ENCODE peak calls at places on chromosome 19, in four cellular contexts. One of them, this sample, is unnamed.

GRCh38 chr19:16098821-16099220 is 12.9 kb upstream of the RAB8A start:
- DNase-seq in IMR-90: no peak
- DNase-seq in neuronal stem cell: no peak
- DNase-seq in H9: no peak
- DNase-seq in this sample: no peak

GRCh38 chr19:28876604-28877123 is 336.3 kb downstream of the UQCRFS1 start:
- DNase-seq in neuronal stem cell: no peak
- DNase-seq in IMR-90: no peak
- DNase-seq in H9: no peak
- DNase-seq in this sample: no peak

GRCh38 chr19:17615889-17616685 is 60.6 kb downstream of the COLGALT1 start:
- DNase-seq in neuronal stem cell: no peak
- DNase-seq in H9: peak
- DNase-seq in IMR-90: no peak
- DNase-seq in this sample: no peak

GRCh38 chr19:18274303-18274775 is at the start of gene IQCN:
- DNase-seq in H9: peak
- DNase-seq in IMR-90: no peak
- DNase-seq in neuronal stem cell: no peak
- DNase-seq in this sample: peak

GRCh38 chr19:13633109-13633508 is 126.8 kb upstream of the CACNA1A start:
- DNase-seq in H9: peak
- DNase-seq in IMR-90: peak
- DNase-seq in neuronal stem cell: peak
- DNase-seq in this sample: no peak

GRCh38 chr19:9456018-9456689 is 20.8 kb upstream of the ZNF266 start:
- DNase-seq in H9: no peak
- DNase-seq in IMR-90: no peak
- DNase-seq in neuronal stem cell: no peak
- DNase-seq in this sample: no peak

GRCh38 chr19:10115392-10116084 is 4.0 kb downstream of the P2RY11 start:
- DNase-seq in H9: no peak
- DNase-seq in neuronal stem cell: no peak
- DNase-seq in IMR-90: no peak
- DNase-seq in this sample: no peak

GRCh38 chr19:13068064-13068807 is 34.4 kb downstream of the LYL1 start:
- DNase-seq in neuronal stem cell: no peak
- DNase-seq in H9: no peak
- DNase-seq in IMR-90: no peak
- DNase-seq in this sample: no peak

GRCh38 chr19:34481861-34482379 is 362 bp downstream of the WTIP start:
- DNase-seq in neuronal stem cell: no peak
- DNase-seq in IMR-90: no peak
- DNase-seq in H9: no peak
- DNase-seq in this sample: peak

GRCh38 chr19:10643968-10644290 is 10.2 kb upstream of the ILF3 start:
- DNase-seq in neuronal stem cell: no peak
- DNase-seq in IMR-90: no peak
- DNase-seq in H9: no peak
- DNase-seq in this sample: no peak

GRCh38 chr19:38654478-38655079 is 7.1 kb downstream of the ACTN4 start:
- DNase-seq in IMR-90: peak
- DNase-seq in H9: no peak
- DNase-seq in neuronal stem cell: no peak
- DNase-seq in this sample: no peak

GRCh38 chr19:3801412-3802096 is 15.4 kb upstream of the MATK start:
- DNase-seq in H9: peak
- DNase-seq in IMR-90: no peak
- DNase-seq in neuronal stem cell: peak
- DNase-seq in this sample: no peak

GRCh38 chr19:20238025-20238623 is 71.1 kb downstream of the ZNF486 start:
- DNase-seq in IMR-90: peak
- DNase-seq in neuronal stem cell: peak
- DNase-seq in H9: peak
- DNase-seq in this sample: peak

GRCh38 chr19:34666958-34667265 is 10.0 kb downstream of the SCGB2B2 start:
- DNase-seq in neuronal stem cell: no peak
- DNase-seq in H9: no peak
- DNase-seq in IMR-90: no peak
- DNase-seq in this sample: no peak

GRCh38 chr19:10654610-10655456 is 687 bp downstream of the ILF3 start:
- DNase-seq in IMR-90: no peak
- DNase-seq in H9: peak
- DNase-seq in neuronal stem cell: peak
- DNase-seq in this sample: no peak

GRCh38 chr19:18160792-18161690 is 8.1 kb downstream of the PIK3R2 start:
- DNase-seq in H9: peak
- DNase-seq in neuronal stem cell: peak
- DNase-seq in IMR-90: peak
- DNase-seq in this sample: peak

GRCh38 chr19:10158485-10158884 is 36.3 kb downstream of the DNMT1 start:
- DNase-seq in IMR-90: no peak
- DNase-seq in neuronal stem cell: no peak
- DNase-seq in H9: no peak
- DNase-seq in this sample: no peak

GRCh38 chr19:3480383-3481091 is at the start of gene SMIM24:
- DNase-seq in IMR-90: no peak
- DNase-seq in H9: no peak
- DNase-seq in neuronal stem cell: no peak
- DNase-seq in this sample: no peak

GRCh38 chr19:47848871-47849473 is 10.1 kb upstream of the TPRX2 start:
- DNase-seq in neuronal stem cell: peak
- DNase-seq in H9: peak
- DNase-seq in IMR-90: no peak
- DNase-seq in this sample: peak
- H2AFZ ChIP-seq in neuronal stem cell: peak
- H2AFZ ChIP-seq in H9: no peak
- H2AFZ ChIP-seq in IMR-90: peak
- H2AFZ ChIP-seq in this sample: peak

GRCh38 chr19:41324921-41325639 is 15.1 kb downstream of the CCDC97 start:
- DNase-seq in H9: peak
- DNase-seq in neuronal stem cell: no peak
- DNase-seq in IMR-90: peak
- DNase-seq in this sample: no peak
- H2BK120ac ChIP-seq in H9: no peak
- H2BK120ac ChIP-seq in neuronal stem cell: no peak
- H2BK120ac ChIP-seq in IMR-90: peak
- H2BK120ac ChIP-seq in this sample: peak

GRCh38 chr19:54464044-54464623 is 556 bp upstream of the LENG9 start:
- DNase-seq in H9: peak
- DNase-seq in neuronal stem cell: peak
- DNase-seq in IMR-90: peak
- DNase-seq in this sample: peak

GRCh38 chr19:54464624-54465266 is 1.2 kb upstream of the LENG9 start:
- DNase-seq in IMR-90: peak
- DNase-seq in neuronal stem cell: peak
- DNase-seq in H9: peak
- DNase-seq in this sample: peak

GRCh38 chr19:54462713-54463530 is 656 bp downstream of the LENG9 start:
- DNase-seq in IMR-90: peak
- DNase-seq in neuronal stem cell: peak
- DNase-seq in H9: peak
- DNase-seq in this sample: peak

GRCh38 chr19:54463531-54464043 is at the start of gene LENG9:
- DNase-seq in neuronal stem cell: peak
- DNase-seq in H9: peak
- DNase-seq in IMR-90: peak
- DNase-seq in this sample: peak

DNA sequence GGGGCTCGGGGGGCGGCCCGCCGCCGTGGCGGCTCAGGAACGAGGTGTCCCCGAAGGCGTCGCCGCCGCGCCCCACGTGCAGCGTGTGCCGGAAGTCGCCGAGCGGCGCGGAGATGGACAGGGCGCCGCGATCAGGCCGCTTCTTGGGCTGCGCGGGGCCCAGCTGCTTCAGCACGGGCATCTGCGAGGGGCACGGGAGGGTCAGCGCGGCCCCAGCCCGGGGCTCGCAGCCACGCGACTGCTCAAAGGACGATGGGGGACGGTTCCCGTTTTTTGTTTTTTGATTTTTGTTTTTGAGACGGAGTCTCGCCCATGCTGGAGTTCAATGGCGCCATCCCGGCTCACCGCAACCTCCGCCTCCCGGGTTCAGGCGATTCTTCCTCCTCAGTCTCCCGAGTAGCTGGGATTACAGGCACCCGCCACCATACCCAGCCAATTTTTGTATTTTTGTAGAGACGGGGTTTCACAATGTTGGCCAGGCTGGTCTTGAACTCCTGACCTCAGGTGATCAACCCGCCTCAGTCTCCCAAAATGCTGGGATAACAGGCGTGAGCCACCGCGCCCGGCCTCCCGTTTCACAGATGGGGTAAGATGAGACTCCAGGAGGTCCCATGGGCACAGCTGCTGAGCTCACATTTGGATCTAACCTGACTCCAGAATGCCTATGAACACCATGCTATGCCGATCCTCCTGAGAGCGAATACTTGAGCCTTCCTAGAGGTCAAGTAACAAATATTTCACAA is 2.0 kb upstream of the LENG9 start:
- DNase-seq in IMR-90: no peak
- DNase-seq in H9: no peak
- DNase-seq in neuronal stem cell: no peak
- DNase-seq in this sample: no peak
- H3K4me2 ChIP-seq in IMR-90: no peak
- H3K4me2 ChIP-seq in H9: no peak
- H3K4me2 ChIP-seq in neuronal stem cell: peak
- H3K4me2 ChIP-seq in this sample: no peak

GRCh38 chr19:48321372-48321621 is 4.1 kb upstream of the EMP3 start:
- DNase-seq in neuronal stem cell: peak
- DNase-seq in IMR-90: peak
- DNase-seq in H9: peak
- DNase-seq in this sample: peak
- H2AFZ ChIP-seq in neuronal stem cell: peak
- H2AFZ ChIP-seq in IMR-90: peak
- H2AFZ ChIP-seq in H9: no peak
- H2AFZ ChIP-seq in this sample: peak

DNA sequence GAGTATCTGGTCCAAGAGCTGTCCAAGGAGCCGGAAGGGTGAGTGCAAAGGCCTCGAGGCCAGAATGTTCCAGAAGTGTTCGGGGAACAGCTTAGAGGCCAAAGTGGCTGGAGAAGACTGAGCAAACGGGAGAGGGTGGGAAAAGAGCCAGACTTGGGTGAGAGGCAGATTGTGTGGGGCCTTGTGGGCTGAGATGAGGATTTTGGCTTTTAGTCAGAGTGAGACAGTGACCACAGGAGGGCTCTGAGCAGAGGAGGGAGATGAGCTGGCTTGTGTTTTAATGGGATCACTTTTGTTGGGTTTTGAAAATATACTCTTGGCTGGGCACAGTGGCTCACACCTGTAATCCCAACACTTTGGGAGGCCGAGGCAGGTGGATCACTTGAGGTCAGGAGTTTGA is 5.6 kb downstream of the NANOS2 start:
- DNase-seq in H9: no peak
- DNase-seq in neuronal stem cell: no peak
- DNase-seq in IMR-90: peak
- DNase-seq in this sample: no peak
- H2BK120ac ChIP-seq in H9: no peak
- H2BK120ac ChIP-seq in neuronal stem cell: no peak
- H2BK120ac ChIP-seq in IMR-90: no peak
- H2BK120ac ChIP-seq in this sample: no peak

GRCh38 chr19:40576585-40577451 is at the start of gene SHKBP1:
- DNase-seq in neuronal stem cell: peak
- DNase-seq in H9: peak
- DNase-seq in IMR-90: peak
- DNase-seq in this sample: peak
- H3K4me2 ChIP-seq in neuronal stem cell: peak
- H3K4me2 ChIP-seq in H9: peak
- H3K4me2 ChIP-seq in IMR-90: peak
- H3K4me2 ChIP-seq in this sample: peak

This sample was measured in trophoblast cell.